ENCODE peak calls at places on chromosomes 11 and 22, in four cellular contexts. X, P, G and L are unnamed samples.

GRCh38 chr11:59180168-59180567 is 8.2 kb downstream of the DTX4 start:
- DNase-seq in X (no peak), G (no peak), P (no peak), L (no peak)

GRCh38 chr11:15175780-15176179 is 61.1 kb downstream of the INSC start:
- DNase-seq in X (no peak), P (no peak), G (no peak), L (no peak)

GRCh38 chr22:31046591-31047226 is 34.4 kb upstream of the SMTN start:
- DNase-seq in X (no peak), G (no peak), P (no peak), L (no peak)

GRCh38 chr11:13329670-13330401 is 52.2 kb downstream of the BMAL1 start:
- DNase-seq in X (no peak), G (no peak), P (no peak), L (no peak)

GRCh38 chr11:126963603-126964353 is 36.8 kb downstream of the KIRREL3 start:
- DNase-seq in P (peak; percentile 61), X (no peak), G (no peak), L (no peak)

GRCh38 chr11:77193167-77193566 is 65.1 kb downstream of the MYO7A start:
- DNase-seq in X (no peak), P (no peak), G (no peak), L (no peak)

GRCh38 chr11:74679513-74679865 is 51.7 kb downstream of the CHRDL2 start:
- DNase-seq in P (no peak), G (no peak), X (no peak), L (no peak)

GRCh38 chr22:41603873-41604332 is 14.3 kb upstream of the PMM1 start:
- DNase-seq in X (no peak), P (no peak), G (no peak), L (no peak)

GRCh38 chr11:13769188-13769587 is 100.7 kb downstream of the FAR1 start:
- DNase-seq in P (no peak), X (no peak), G (no peak), L (no peak)

GRCh38 chr11:87290304-87290922 is 252.7 kb downstream of the TMEM135 start:
- DNase-seq in P (peak; percentile 58), X (peak; percentile 24), G (peak; percentile 91), L (peak; percentile 37)

GRCh38 chr11:95341246-95341645 is 110.2 kb upstream of the SESN3 start:
- DNase-seq in X (no peak), P (no peak), G (no peak), L (peak; percentile 79)

GRCh38 chr22:28939932-28940331 is 56.6 kb downstream of the ZNRF3 start:
- DNase-seq in G (no peak), X (no peak), P (no peak), L (no peak)

GRCh38 chr11:72637926-72638325 is 36.3 kb downstream of the PDE2A start:
- DNase-seq in P (no peak), X (no peak), G (no peak), L (no peak)

GRCh38 chr22:37198290-37199102 is 10.4 kb upstream of the C1QTNF6 start:
- DNase-seq in P (no peak), X (no peak), G (peak; percentile 84), L (no peak)

GRCh38 chr11:73240190-73240781 is 22.2 kb downstream of the P2RY2 start:
- DNase-seq in X (no peak), P (no peak), G (no peak), L (no peak)

GRCh38 chr11:131894615-131895544 is 524.5 kb downstream of the NTM start:
- DNase-seq in G (no peak), X (no peak), P (no peak), L (no peak)

GRCh38 chr11:73965076-73965763 is 14.4 kb downstream of the DNAJB13 start:
- DNase-seq in G (no peak), X (no peak), P (no peak), L (no peak)

GRCh38 chr11:75565221-75565814 is 3.3 kb downstream of the SERPINH1 start:
- DNase-seq in G (no peak), X (no peak), P (no peak), L (peak; percentile 83)

GRCh38 chr11:64007160-64007628 is 21.0 kb downstream of the OTUB1 start:
- DNase-seq in P (no peak), G (peak; percentile 52), X (no peak), L (no peak)

GRCh38 chr22:45836418-45836817 is 140.5 kb downstream of the WNT7B start:
- DNase-seq in G (no peak), P (no peak), X (no peak), L (no peak)

GRCh38 chr11:8061555-8062428 is 19.2 kb upstream of the TUB start:
- DNase-seq in G (no peak), P (no peak), X (no peak), L (no peak)

GRCh38 chr11:75337195-75337654 is 14.2 kb downstream of the ARRB1 start:
- DNase-seq in P (no peak), G (peak; percentile 61), X (no peak), L (no peak)

GRCh38 chr11:13009921-13010736 is 1.0 kb downstream of the RASSF10 start:
- DNase-seq in X (no peak), G (peak; percentile 33), P (no peak), L (no peak)

GRCh38 chr11:118888398-118888797 is 4.7 kb downstream of the CXCR5 start:
- DNase-seq in P (no peak), G (no peak), X (no peak), L (no peak)

GRCh38 chr22:38699784-38700183 is 959 bp downstream of the JOSD1 start:
- DNase-seq in G (peak; percentile 43), P (no peak), X (no peak), L (no peak)

GRCh38 chr11:57438345-57439280 is 11.7 kb upstream of the SLC43A3 start:
- DNase-seq in X (no peak), P (no peak), G (no peak), L (no peak)

GRCh38 chr11:129315781-129316579 is 59.7 kb upstream of the BARX2 start:
- DNase-seq in X (no peak), P (no peak), G (no peak), L (no peak)

GRCh38 chr11:75598264-75598663 is 36.2 kb downstream of the SERPINH1 start:
- DNase-seq in G (no peak), P (no peak), X (no peak), L (no peak)

GRCh38 chr11:128804481-128804880 is 62.6 kb downstream of the KCNJ1 start:
- DNase-seq in P (peak; percentile 36), G (no peak), X (no peak), L (no peak)

GRCh38 chr11:70901951-70902521 is 350.3 kb downstream of the SHANK2 start:
- DNase-seq in P (no peak), X (no peak), G (peak; percentile 10), L (no peak)

GRCh38 chr22:26610072-26610958 is 7.5 kb downstream of the CRYBB1 start:
- DNase-seq in G (peak; percentile 18), P (peak; percentile 91), X (peak; percentile 90), L (peak; percentile 87)

GRCh38 chr11:120707098-120707497 is 195.6 kb downstream of the GRIK4 start:
- DNase-seq in P (peak; percentile 39), G (no peak), X (no peak), L (no peak)

GRCh38 chr11:8392166-8392565 is 128.5 kb upstream of the LMO1 start:
- DNase-seq in G (no peak), P (no peak), X (no peak), L (no peak)

GRCh38 chr11:61054927-61055562 is 47.2 kb upstream of the CD5 start:
- DNase-seq in P (no peak), X (no peak), G (no peak), L (no peak)

GRCh38 chr11:131305005-131305404 is 65.4 kb upstream of the NTM start:
- DNase-seq in G (no peak), P (no peak), X (no peak), L (no peak)

GRCh38 chr22:36397081-36397766 is 9.5 kb upstream of the MYH9 start:
- DNase-seq in G (no peak), X (no peak), P (no peak), L (no peak)

GRCh38 chr11:7671347-7671746 is 2.0 kb downstream of the CYB5R2 start:
- DNase-seq in X (no peak), P (no peak), G (no peak), L (no peak)

GRCh38 chr22:22866381-22867111 is 21.1 kb upstream of the IGLL5 start:
- DNase-seq in G (no peak), X (no peak), P (no peak), L (no peak)

GRCh38 chr22:22857607-22858558 is 29.7 kb upstream of the IGLL5 start:
- DNase-seq in P (no peak), X (no peak), G (no peak), L (no peak)

GRCh38 chr22:22865311-22866072 is 22.1 kb upstream of the IGLL5 start:
- DNase-seq in G (no peak), X (no peak), P (no peak), L (no peak)

GRCh38 chr22:22858559-22858937 is 29.1 kb upstream of the IGLL5 start:
- DNase-seq in G (no peak), P (no peak), X (no peak), L (no peak)

DNA sequence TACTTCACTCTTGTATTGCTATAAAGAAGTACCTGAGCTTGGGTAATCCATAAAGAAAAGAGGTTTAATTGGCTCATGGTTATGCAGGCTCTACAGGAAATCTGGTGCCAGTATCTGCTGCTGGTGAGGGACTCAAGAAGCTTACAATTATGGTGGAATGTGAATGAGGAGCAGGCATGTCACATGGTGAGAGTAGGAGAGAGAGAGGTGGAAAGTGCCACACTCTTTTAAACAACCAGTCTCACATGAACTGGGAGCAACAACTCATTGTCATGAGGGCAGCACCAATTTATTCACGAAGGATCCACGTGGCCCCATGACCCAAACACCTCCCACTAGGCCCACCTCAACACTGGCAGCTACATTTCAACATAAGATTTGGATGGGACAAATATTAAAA is 24.6 kb upstream of the IGLL5 start:
- DNase-seq in X (no peak), G (no peak), P (no peak), L (no peak)
- H3K4me3 ChIP-seq in X (no peak overlapping the region), G (no peak overlapping the region), P (no peak overlapping the region), L (no peak overlapping the region)

GRCh38 chr11:69664901-69665300 is 10.3 kb downstream of the LTO1 start:
- DNase-seq in X (no peak), G (no peak), P (no peak), L (no peak)
- TF ChIP-seq CTCF in X (no peak), G (no peak), P (no peak), L (no peak)

GRCh38 chr11:108496643-108497256 is 1.4 kb downstream of the POGLUT3 start:
- DNase-seq in P (no peak), X (no peak), G (peak; percentile 29), L (no peak)
- H3K4me3 ChIP-seq in P (peak overlapping the region; percentile 53), X (peak overlapping the region; percentile 72), G (peak overlapping the region; percentile 62), L (peak overlapping the region; percentile 54)

DNA sequence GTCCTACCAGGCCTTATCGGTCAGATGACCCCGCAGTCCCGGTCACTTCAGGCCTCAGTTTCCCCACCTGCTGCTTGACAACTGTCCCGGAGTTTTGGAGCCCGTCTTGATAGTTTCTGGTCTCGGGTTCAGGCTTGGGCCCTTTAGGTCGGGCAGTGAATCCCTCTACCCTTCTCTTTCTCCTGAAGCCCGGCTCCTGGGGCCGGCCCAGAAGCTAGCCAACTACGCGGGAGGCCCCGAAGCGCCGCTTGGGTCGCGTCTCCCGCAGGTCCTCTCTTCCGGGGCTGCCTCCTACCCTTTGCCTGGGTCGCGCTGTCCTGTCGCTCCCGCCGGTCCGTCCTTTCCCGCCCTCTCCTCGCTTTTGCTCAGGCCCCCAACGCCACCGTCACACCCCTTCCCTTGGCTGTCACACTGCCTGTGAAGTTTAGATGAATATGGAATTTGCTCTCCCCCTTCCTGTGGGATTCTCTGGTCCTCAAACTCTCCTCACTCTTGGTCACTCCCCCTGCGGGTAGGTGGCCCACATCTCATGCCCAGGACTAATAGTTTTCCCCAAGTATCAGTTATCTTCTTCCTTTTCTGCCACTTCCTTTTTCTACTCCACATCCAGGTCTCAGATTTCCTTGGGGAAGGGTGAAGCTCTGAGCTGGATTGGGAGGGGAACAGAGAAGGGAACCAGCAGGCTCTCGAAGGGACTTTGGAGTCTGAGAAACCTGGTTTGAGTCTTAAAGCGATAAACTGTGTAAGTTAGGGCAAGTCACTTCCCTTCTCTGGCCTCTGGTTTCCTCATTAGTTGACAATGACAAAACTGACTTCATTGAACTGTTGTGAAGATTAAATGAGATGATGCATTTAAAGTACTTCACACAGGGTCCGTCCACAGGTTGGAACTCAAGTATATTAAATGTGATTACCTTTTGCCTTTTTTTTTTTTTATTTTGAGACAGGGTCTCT is 791 bp downstream of the RAB1B start:
- DNase-seq in P (no peak), X (no peak), G (peak; percentile 67), L (peak; percentile 30)
- TF ChIP-seq CTCF in P (peak; percentile 36), X (peak; percentile 37), G (peak; percentile 11), L (peak; percentile 27)